ENCODE peak calls at places on chromosomes 4 and X, in ten cellular contexts. N, G, R, B, W, T, F, J, O and P are unnamed samples.

GRCh38 chrX:102745513-102746133 is 25.1 kb downstream of the GPRASP3 start:
- DNase-seq in F (no peak), O (no peak), B (no peak), W (no peak), R (no peak), J (no peak), T (no peak), G (no peak), N (no peak), P (no peak)

GRCh38 chrX:9166566-9166909 is 132.6 kb upstream of the FAM9B start:
- DNase-seq in F (no peak), B (no peak), G (no peak), R (no peak), O (no peak), T (no peak), W (no peak), N (no peak), J (no peak), P (no peak)

GRCh38 chr4:47349323-47349722 is 114.2 kb downstream of the COMMD8 start:
- DNase-seq in W (peak), B (no peak), J (no peak), O (no peak), T (no peak), G (no peak), R (no peak), F (no peak), N (no peak), P (no peak)

GRCh38 chr4:152935661-152936445 is at the start of gene FHDC1:
- DNase-seq in T (no peak), O (peak), J (no peak), F (peak), B (peak), N (no peak), R (peak), W (no peak), G (no peak), P (peak)

GRCh38 chrX:140050906-140051305 is 85.6 kb upstream of the CXorf66 start:
- DNase-seq in O (no peak), R (no peak), N (no peak), F (no peak), T (no peak), W (no peak), J (no peak), G (no peak), B (no peak), P (no peak)

GRCh38 chr4:52657630-52658501 is 1.2 kb downstream of the USP46 start:
- DNase-seq in W (peak), R (no peak), B (peak), J (peak), T (no peak), F (no peak), O (no peak), N (no peak), G (no peak), P (no peak)

GRCh38 chr4:159006202-159006601 is 96.7 kb upstream of the RAPGEF2 start:
- DNase-seq in G (peak), R (no peak), W (peak), B (no peak), O (no peak), J (no peak), N (no peak), F (no peak), T (no peak), P (no peak)

GRCh38 chrX:119756926-119757635 is 1.3 kb upstream of the SOWAHD start:
- DNase-seq in F (no peak), W (no peak), N (no peak), T (no peak), J (no peak), B (no peak), G (no peak), O (no peak), R (no peak), P (no peak)

GRCh38 chr4:153573881-153574807 is 108.0 kb downstream of the TMEM131L start:
- DNase-seq in N (peak), R (no peak), G (peak), T (peak), B (peak), O (no peak), W (peak), F (no peak), J (peak), P (no peak)